ENCODE peak calls at places on chromosome 15, in seven cellular contexts. One of them, this sample, is unnamed.
A peak's percentile ranks its signal among the peaks of the same experiment; 100 is the strongest.

GRCh38 chr15:56523521-56523920 is 58.6 kb upstream of the MNS1 start:
- DNase-seq in choroid plexus epithelial cell: no peak
- DNase-seq in fibroblast of villous mesenchyme: no peak
- DNase-seq in foreskin fibroblast: peak; percentile 4
- DNase-seq in spleen: no peak
- DNase-seq in fibroblast of pulmonary artery: no peak
- DNase-seq in WERI-Rb-1: no peak
- DNase-seq in this sample: no peak

GRCh38 chr15:100284701-100285100 is 57.1 kb downstream of the ADAMTS17 start:
- DNase-seq in fibroblast of villous mesenchyme: peak; percentile 1
- DNase-seq in WERI-Rb-1: no peak
- DNase-seq in choroid plexus epithelial cell: no peak
- DNase-seq in fibroblast of pulmonary artery: peak; percentile 56
- DNase-seq in foreskin fibroblast: no peak
- DNase-seq in spleen: no peak
- DNase-seq in this sample: no peak

GRCh38 chr15:89052474-89052873 is 35.8 kb upstream of the ABHD2 start:
- DNase-seq in WERI-Rb-1: no peak
- DNase-seq in choroid plexus epithelial cell: peak; percentile 99
- DNase-seq in fibroblast of villous mesenchyme: peak; percentile 91
- DNase-seq in foreskin fibroblast: peak; percentile 88
- DNase-seq in spleen: no peak
- DNase-seq in fibroblast of pulmonary artery: peak; percentile 91
- DNase-seq in this sample: peak; percentile 47

GRCh38 chr15:99504823-99505551 is 60.8 kb upstream of the MEF2A start:
- DNase-seq in choroid plexus epithelial cell: peak; percentile 50
- DNase-seq in fibroblast of villous mesenchyme: no peak
- DNase-seq in fibroblast of pulmonary artery: peak; percentile 30
- DNase-seq in foreskin fibroblast: peak; percentile 59
- DNase-seq in spleen: peak; percentile 72
- DNase-seq in WERI-Rb-1: no peak
- DNase-seq in this sample: peak; percentile 59

GRCh38 chr15:88465633-88466219 is 1.5 kb downstream of the MRPL46 start:
- DNase-seq in foreskin fibroblast: peak; percentile 92
- DNase-seq in WERI-Rb-1: no peak
- DNase-seq in spleen: no peak
- DNase-seq in fibroblast of villous mesenchyme: peak; percentile 54
- DNase-seq in choroid plexus epithelial cell: peak; percentile 66
- DNase-seq in fibroblast of pulmonary artery: peak; percentile 51
- DNase-seq in this sample: peak; percentile 73

GRCh38 chr15:59138243-59138642 is 33.3 kb downstream of the CCNB2 start:
- DNase-seq in WERI-Rb-1: peak; percentile 71
- DNase-seq in fibroblast of villous mesenchyme: peak; percentile 41
- DNase-seq in spleen: peak; percentile 87
- DNase-seq in choroid plexus epithelial cell: peak; percentile 61
- DNase-seq in fibroblast of pulmonary artery: peak; percentile 54
- DNase-seq in foreskin fibroblast: peak; percentile 51
- DNase-seq in this sample: peak; percentile 54

GRCh38 chr15:78353093-78353492 is 12.9 kb downstream of the CRABP1 start:
- DNase-seq in fibroblast of pulmonary artery: no peak
- DNase-seq in spleen: no peak
- DNase-seq in fibroblast of villous mesenchyme: no peak
- DNase-seq in WERI-Rb-1: no peak
- DNase-seq in foreskin fibroblast: no peak
- DNase-seq in choroid plexus epithelial cell: peak; percentile 21
- DNase-seq in this sample: no peak

GRCh38 chr15:76401285-76401684 is 64.7 kb downstream of the ISL2 start:
- DNase-seq in choroid plexus epithelial cell: peak; percentile 72
- DNase-seq in WERI-Rb-1: peak; percentile 15
- DNase-seq in fibroblast of pulmonary artery: peak; percentile 1
- DNase-seq in foreskin fibroblast: peak; percentile 81
- DNase-seq in spleen: no peak
- DNase-seq in fibroblast of villous mesenchyme: peak; percentile 78
- DNase-seq in this sample: peak; percentile 64

GRCh38 chr15:74158855-74159650 is 14.5 kb upstream of the ISLR start:
- DNase-seq in choroid plexus epithelial cell: no peak
- DNase-seq in fibroblast of villous mesenchyme: no peak
- DNase-seq in WERI-Rb-1: no peak
- DNase-seq in spleen: no peak
- DNase-seq in foreskin fibroblast: no peak
- DNase-seq in fibroblast of pulmonary artery: no peak
- DNase-seq in this sample: no peak

GRCh38 chr15:80154336-80154735 is 1.5 kb downstream of the FAH start:
- DNase-seq in fibroblast of villous mesenchyme: peak; percentile 73
- DNase-seq in choroid plexus epithelial cell: peak; percentile 35
- DNase-seq in spleen: no peak
- DNase-seq in foreskin fibroblast: peak; percentile 83
- DNase-seq in WERI-Rb-1: no peak
- DNase-seq in fibroblast of pulmonary artery: peak; percentile 33
- DNase-seq in this sample: no peak

GRCh38 chr15:29835301-29835700 is 13.0 kb upstream of the TJP1 start:
- DNase-seq in foreskin fibroblast: peak; percentile 65
- DNase-seq in choroid plexus epithelial cell: peak; percentile 62
- DNase-seq in spleen: no peak
- DNase-seq in fibroblast of villous mesenchyme: no peak
- DNase-seq in fibroblast of pulmonary artery: peak; percentile 73
- DNase-seq in WERI-Rb-1: no peak
- DNase-seq in this sample: peak; percentile 65

GRCh38 chr15:70512772-70513362 is 250.5 kb downstream of the UACA start:
- DNase-seq in choroid plexus epithelial cell: peak; percentile 83
- DNase-seq in spleen: peak; percentile 89
- DNase-seq in fibroblast of pulmonary artery: peak; percentile 66
- DNase-seq in foreskin fibroblast: no peak
- DNase-seq in WERI-Rb-1: peak; percentile 80
- DNase-seq in fibroblast of villous mesenchyme: peak; percentile 67
- DNase-seq in this sample: peak; percentile 85

GRCh38 chr15:79394231-79394630 is 37.9 kb upstream of the MINAR1 start:
- DNase-seq in fibroblast of villous mesenchyme: peak; percentile 15
- DNase-seq in fibroblast of pulmonary artery: peak; percentile 54
- DNase-seq in choroid plexus epithelial cell: peak; percentile 54
- DNase-seq in foreskin fibroblast: peak; percentile 77
- DNase-seq in spleen: no peak
- DNase-seq in WERI-Rb-1: no peak
- DNase-seq in this sample: peak; percentile 38

GRCh38 chr15:31081568-31082250 is 19.8 kb downstream of the TRPM1 start:
- DNase-seq in fibroblast of pulmonary artery: no peak
- DNase-seq in choroid plexus epithelial cell: no peak
- DNase-seq in foreskin fibroblast: no peak
- DNase-seq in fibroblast of villous mesenchyme: no peak
- DNase-seq in spleen: no peak
- DNase-seq in WERI-Rb-1: no peak
- DNase-seq in this sample: peak; percentile 53

GRCh38 chr15:63188247-63188936 is 1.0 kb upstream of the RAB8B start:
- DNase-seq in fibroblast of villous mesenchyme: no peak
- DNase-seq in foreskin fibroblast: peak; percentile 42
- DNase-seq in WERI-Rb-1: no peak
- DNase-seq in spleen: no peak
- DNase-seq in choroid plexus epithelial cell: no peak
- DNase-seq in fibroblast of pulmonary artery: no peak
- DNase-seq in this sample: no peak

GRCh38 chr15:92527197-92527596 is 128.4 kb downstream of the FAM174B start:
- DNase-seq in foreskin fibroblast: no peak
- DNase-seq in fibroblast of pulmonary artery: no peak
- DNase-seq in choroid plexus epithelial cell: peak; percentile 89
- DNase-seq in spleen: no peak
- DNase-seq in WERI-Rb-1: no peak
- DNase-seq in fibroblast of villous mesenchyme: peak; percentile 22
- DNase-seq in this sample: peak; percentile 16

GRCh38 chr15:57356636-57357035 is 19.7 kb upstream of the CGNL1 start:
- DNase-seq in spleen: no peak
- DNase-seq in fibroblast of pulmonary artery: peak; percentile 60
- DNase-seq in WERI-Rb-1: no peak
- DNase-seq in choroid plexus epithelial cell: peak; percentile 58
- DNase-seq in fibroblast of villous mesenchyme: no peak
- DNase-seq in foreskin fibroblast: peak; percentile 34
- DNase-seq in this sample: no peak

GRCh38 chr15:57878573-57878972 is 172.1 kb downstream of the POLR2M start:
- DNase-seq in choroid plexus epithelial cell: no peak
- DNase-seq in fibroblast of pulmonary artery: peak; percentile 11
- DNase-seq in spleen: no peak
- DNase-seq in fibroblast of villous mesenchyme: no peak
- DNase-seq in foreskin fibroblast: peak; percentile 70
- DNase-seq in WERI-Rb-1: no peak
- DNase-seq in this sample: no peak

GRCh38 chr15:66901336-66902100 is 163.9 kb upstream of the SMAD3 start:
- DNase-seq in fibroblast of villous mesenchyme: peak; percentile 25
- DNase-seq in foreskin fibroblast: peak; percentile 39
- DNase-seq in fibroblast of pulmonary artery: peak; percentile 63
- DNase-seq in WERI-Rb-1: no peak
- DNase-seq in spleen: no peak
- DNase-seq in choroid plexus epithelial cell: peak; percentile 54
- DNase-seq in this sample: no peak

GRCh38 chr15:33612721-33613304 is 302.0 kb downstream of the RYR3 start:
- DNase-seq in fibroblast of pulmonary artery: no peak
- DNase-seq in WERI-Rb-1: no peak
- DNase-seq in choroid plexus epithelial cell: no peak
- DNase-seq in fibroblast of villous mesenchyme: no peak
- DNase-seq in foreskin fibroblast: no peak
- DNase-seq in spleen: no peak
- DNase-seq in this sample: no peak

GRCh38 chr15:33608714-33609113 is 297.9 kb downstream of the RYR3 start:
- DNase-seq in spleen: no peak
- DNase-seq in WERI-Rb-1: peak; percentile 7
- DNase-seq in foreskin fibroblast: no peak
- DNase-seq in choroid plexus epithelial cell: peak; percentile 15
- DNase-seq in fibroblast of pulmonary artery: no peak
- DNase-seq in fibroblast of villous mesenchyme: no peak
- DNase-seq in this sample: peak; percentile 30
- TF ChIP-seq CTCF in spleen: no peak
- TF ChIP-seq CTCF in WERI-Rb-1: peak; percentile 31
- TF ChIP-seq CTCF in foreskin fibroblast: peak; percentile 27
- TF ChIP-seq CTCF in choroid plexus epithelial cell: peak; percentile 38
- TF ChIP-seq CTCF in fibroblast of pulmonary artery: peak; percentile 8
- TF ChIP-seq CTCF in fibroblast of villous mesenchyme: no peak
- TF ChIP-seq CTCF in this sample: peak; percentile 21

GRCh38 chr15:69380100-69380725 is 33.9 kb upstream of the KIF23 start:
- DNase-seq in fibroblast of villous mesenchyme: no peak
- DNase-seq in fibroblast of pulmonary artery: peak; percentile 29
- DNase-seq in spleen: no peak
- DNase-seq in WERI-Rb-1: peak; percentile 44
- DNase-seq in foreskin fibroblast: peak; percentile 26
- DNase-seq in choroid plexus epithelial cell: peak; percentile 51
- DNase-seq in this sample: peak; percentile 30
- TF ChIP-seq CTCF in fibroblast of villous mesenchyme: peak; percentile 42
- TF ChIP-seq CTCF in fibroblast of pulmonary artery: peak; percentile 38
- TF ChIP-seq CTCF in spleen: no peak
- TF ChIP-seq CTCF in WERI-Rb-1: peak; percentile 73
- TF ChIP-seq CTCF in foreskin fibroblast: peak; percentile 21
- TF ChIP-seq CTCF in choroid plexus epithelial cell: peak; percentile 61
- TF ChIP-seq CTCF in this sample: no peak

DNA sequence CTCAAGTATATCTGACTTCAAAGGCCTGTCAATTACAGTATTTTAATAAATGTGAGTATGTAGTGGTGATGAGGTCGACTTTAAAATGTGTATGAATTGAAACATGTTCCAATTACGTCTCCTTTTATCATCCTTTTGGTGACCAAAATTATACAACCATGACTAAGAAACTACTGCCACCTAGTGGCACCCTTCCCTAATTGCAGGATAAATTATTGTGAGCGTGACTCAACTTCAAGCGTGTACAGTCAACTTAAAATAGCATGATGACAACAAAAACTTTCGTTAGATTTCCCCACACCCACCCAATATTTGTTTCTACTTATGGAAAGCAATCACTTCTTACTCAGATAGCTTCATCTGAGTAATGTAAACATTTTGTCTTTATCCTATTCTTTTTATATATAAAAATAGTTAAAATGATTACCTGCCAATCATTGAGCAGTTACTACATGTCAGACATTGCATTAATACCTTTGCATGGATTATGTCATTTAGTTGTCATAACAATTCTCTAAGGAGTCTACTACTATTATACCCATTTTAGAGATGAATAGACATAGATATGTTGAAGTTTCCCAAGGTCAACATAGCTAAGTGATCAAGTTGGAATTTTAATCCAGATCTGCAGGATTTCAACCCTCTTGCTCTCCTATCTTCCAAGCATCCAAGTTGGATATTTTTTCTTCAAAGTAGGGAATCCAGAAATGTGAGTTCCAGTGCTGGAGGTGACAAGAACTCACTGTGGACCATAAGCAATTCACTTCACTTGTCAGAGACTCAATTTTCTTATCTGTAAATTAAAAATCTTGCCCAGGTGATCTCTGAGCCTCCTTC is 106.0 kb downstream of the MEX3B start:
- DNase-seq in WERI-Rb-1: peak; percentile 24
- DNase-seq in foreskin fibroblast: peak; percentile 75
- DNase-seq in choroid plexus epithelial cell: peak; percentile 76
- DNase-seq in fibroblast of villous mesenchyme: peak; percentile 44
- DNase-seq in fibroblast of pulmonary artery: peak; percentile 70
- DNase-seq in spleen: no peak
- DNase-seq in this sample: peak; percentile 69
- TF ChIP-seq CTCF in WERI-Rb-1: peak; percentile 46
- TF ChIP-seq CTCF in foreskin fibroblast: peak; percentile 43
- TF ChIP-seq CTCF in choroid plexus epithelial cell: peak; percentile 70
- TF ChIP-seq CTCF in fibroblast of villous mesenchyme: peak; percentile 63
- TF ChIP-seq CTCF in fibroblast of pulmonary artery: peak; percentile 63
- TF ChIP-seq CTCF in spleen: peak; percentile 62
- TF ChIP-seq CTCF in this sample: peak; percentile 79

GRCh38 chr15:32822739-32823138 is 104.9 kb downstream of the GREM1 start:
- DNase-seq in foreskin fibroblast: no peak
- DNase-seq in spleen: no peak
- DNase-seq in fibroblast of villous mesenchyme: no peak
- DNase-seq in WERI-Rb-1: no peak
- DNase-seq in choroid plexus epithelial cell: no peak
- DNase-seq in fibroblast of pulmonary artery: no peak
- DNase-seq in this sample: no peak

GRCh38 chr15:32823750-32824149 is 105.9 kb downstream of the GREM1 start:
- DNase-seq in fibroblast of villous mesenchyme: no peak
- DNase-seq in choroid plexus epithelial cell: no peak
- DNase-seq in spleen: no peak
- DNase-seq in foreskin fibroblast: no peak
- DNase-seq in WERI-Rb-1: no peak
- DNase-seq in fibroblast of pulmonary artery: no peak
- DNase-seq in this sample: no peak

GRCh38 chr15:32825219-32825618 is 107.4 kb downstream of the GREM1 start:
- DNase-seq in fibroblast of villous mesenchyme: no peak
- DNase-seq in choroid plexus epithelial cell: peak; percentile 69
- DNase-seq in WERI-Rb-1: no peak
- DNase-seq in foreskin fibroblast: no peak
- DNase-seq in spleen: no peak
- DNase-seq in fibroblast of pulmonary artery: peak; percentile 63
- DNase-seq in this sample: peak; percentile 45

GRCh38 chr15:32826685-32827084 is 108.9 kb downstream of the GREM1 start:
- DNase-seq in fibroblast of villous mesenchyme: no peak
- DNase-seq in foreskin fibroblast: no peak
- DNase-seq in choroid plexus epithelial cell: no peak
- DNase-seq in spleen: no peak
- DNase-seq in fibroblast of pulmonary artery: no peak
- DNase-seq in WERI-Rb-1: no peak
- DNase-seq in this sample: no peak

GRCh38 chr15:32824777-32825176 is 107.0 kb downstream of the GREM1 start:
- DNase-seq in fibroblast of villous mesenchyme: peak; percentile 55
- DNase-seq in WERI-Rb-1: no peak
- DNase-seq in spleen: no peak
- DNase-seq in choroid plexus epithelial cell: peak; percentile 88
- DNase-seq in foreskin fibroblast: peak; percentile 90
- DNase-seq in fibroblast of pulmonary artery: peak; percentile 85
- DNase-seq in this sample: peak; percentile 67
- TF ChIP-seq CTCF in fibroblast of villous mesenchyme: no peak
- TF ChIP-seq CTCF in WERI-Rb-1: no peak
- TF ChIP-seq CTCF in spleen: no peak
- TF ChIP-seq CTCF in choroid plexus epithelial cell: no peak
- TF ChIP-seq CTCF in foreskin fibroblast: no peak
- TF ChIP-seq CTCF in fibroblast of pulmonary artery: no peak
- TF ChIP-seq CTCF in this sample: no peak

This sample was measured in MCF 10A.